ENCODE peak calls at places on chromosome 1, in five cellular contexts. One of them, this sample, is unnamed.

GRCh38 chr1:52769346-52770033 is 43.2 kb downstream of the ZYG11B start:
- DNase-seq in testis: no peak
- DNase-seq in neural progenitor cell: no peak
- DNase-seq in CD4-positive, CD25-positive, alpha-beta regulatory T cell: no peak
- DNase-seq in thoracic aorta: no peak
- DNase-seq in this sample: no peak

GRCh38 chr1:203649551-203650011 is 22.9 kb downstream of the ATP2B4 start:
- DNase-seq in testis: no peak
- DNase-seq in neural progenitor cell: no peak
- DNase-seq in CD4-positive, CD25-positive, alpha-beta regulatory T cell: peak; percentile 32
- DNase-seq in thoracic aorta: no peak
- DNase-seq in this sample: no peak

GRCh38 chr1:28887835-28888682 is 26.3 kb upstream of the EPB41 start:
- DNase-seq in testis: peak; percentile 30
- DNase-seq in neural progenitor cell: peak; percentile 53
- DNase-seq in CD4-positive, CD25-positive, alpha-beta regulatory T cell: no peak
- DNase-seq in thoracic aorta: no peak
- DNase-seq in this sample: no peak

GRCh38 chr1:63691672-63692425 is 82.0 kb upstream of the ROR1 start:
- DNase-seq in testis: peak; percentile 78
- DNase-seq in neural progenitor cell: peak; percentile 81
- DNase-seq in CD4-positive, CD25-positive, alpha-beta regulatory T cell: no peak
- DNase-seq in thoracic aorta: no peak
- DNase-seq in this sample: peak; percentile 33

GRCh38 chr1:195054217-195054687 is 1554.0 kb downstream of the KCNT2 start:
- DNase-seq in testis: no peak
- DNase-seq in neural progenitor cell: no peak
- DNase-seq in CD4-positive, CD25-positive, alpha-beta regulatory T cell: no peak
- DNase-seq in thoracic aorta: no peak
- DNase-seq in this sample: no peak

GRCh38 chr1:79617777-79618176 is 611.2 kb upstream of the ADGRL4 start:
- DNase-seq in testis: no peak
- DNase-seq in neural progenitor cell: no peak
- DNase-seq in CD4-positive, CD25-positive, alpha-beta regulatory T cell: no peak
- DNase-seq in thoracic aorta: no peak
- DNase-seq in this sample: no peak

GRCh38 chr1:48471103-48471502 is 901 bp downstream of the SPATA6 start:
- DNase-seq in testis: no peak
- DNase-seq in neural progenitor cell: no peak
- DNase-seq in CD4-positive, CD25-positive, alpha-beta regulatory T cell: no peak
- DNase-seq in thoracic aorta: no peak
- DNase-seq in this sample: no peak

GRCh38 chr1:11045428-11046269 is 1.4 kb downstream of the MASP2 start:
- DNase-seq in testis: no peak
- DNase-seq in neural progenitor cell: peak; percentile 75
- DNase-seq in CD4-positive, CD25-positive, alpha-beta regulatory T cell: no peak
- DNase-seq in thoracic aorta: no peak
- DNase-seq in this sample: no peak

GRCh38 chr1:98949166-98949565 is 55.5 kb downstream of the PLPPR5 start:
- DNase-seq in testis: no peak
- DNase-seq in neural progenitor cell: no peak
- DNase-seq in CD4-positive, CD25-positive, alpha-beta regulatory T cell: no peak
- DNase-seq in thoracic aorta: no peak
- DNase-seq in this sample: no peak

GRCh38 chr1:903721-904270 is 19.9 kb upstream of the SAMD11 start:
- DNase-seq in testis: peak; percentile 16
- DNase-seq in neural progenitor cell: peak; percentile 1
- DNase-seq in CD4-positive, CD25-positive, alpha-beta regulatory T cell: no peak
- DNase-seq in thoracic aorta: no peak
- DNase-seq in this sample: no peak

GRCh38 chr1:89532866-89533265 is 8.2 kb downstream of the LRRC8B start:
- DNase-seq in testis: no peak
- DNase-seq in neural progenitor cell: no peak
- DNase-seq in CD4-positive, CD25-positive, alpha-beta regulatory T cell: no peak
- DNase-seq in thoracic aorta: no peak
- DNase-seq in this sample: no peak

GRCh38 chr1:211210052-211210451 is 49.1 kb upstream of the RCOR3 start:
- DNase-seq in testis: no peak
- DNase-seq in neural progenitor cell: no peak
- DNase-seq in CD4-positive, CD25-positive, alpha-beta regulatory T cell: no peak
- DNase-seq in thoracic aorta: no peak
- DNase-seq in this sample: no peak

GRCh38 chr1:9671377-9672140 is 20.0 kb downstream of the PIK3CD start:
- DNase-seq in testis: no peak
- DNase-seq in neural progenitor cell: no peak
- DNase-seq in CD4-positive, CD25-positive, alpha-beta regulatory T cell: no peak
- DNase-seq in thoracic aorta: no peak
- DNase-seq in this sample: peak; percentile 81

GRCh38 chr1:165536016-165536415 is 7.8 kb upstream of the LRRC52 start:
- DNase-seq in testis: no peak
- DNase-seq in neural progenitor cell: no peak
- DNase-seq in CD4-positive, CD25-positive, alpha-beta regulatory T cell: no peak
- DNase-seq in thoracic aorta: no peak
- DNase-seq in this sample: no peak

GRCh38 chr1:119367332-119368124 is 1.1 kb upstream of the HAO2 start:
- DNase-seq in testis: no peak
- DNase-seq in neural progenitor cell: peak; percentile 50
- DNase-seq in CD4-positive, CD25-positive, alpha-beta regulatory T cell: no peak
- DNase-seq in thoracic aorta: no peak
- DNase-seq in this sample: no peak

GRCh38 chr1:5481889-5482288 is 510.3 kb downstream of the NPHP4 start:
- DNase-seq in testis: no peak
- DNase-seq in neural progenitor cell: peak; percentile 76
- DNase-seq in CD4-positive, CD25-positive, alpha-beta regulatory T cell: peak; percentile 5
- DNase-seq in thoracic aorta: no peak
- DNase-seq in this sample: no peak

GRCh38 chr1:226827458-226827857 is 43.0 kb upstream of the PSEN2 start:
- DNase-seq in testis: peak; percentile 79
- DNase-seq in neural progenitor cell: no peak
- DNase-seq in CD4-positive, CD25-positive, alpha-beta regulatory T cell: no peak
- DNase-seq in thoracic aorta: no peak
- DNase-seq in this sample: no peak

GRCh38 chr1:1354271-1355247 is 3.8 kb downstream of the MXRA8 start:
- DNase-seq in testis: no peak
- DNase-seq in neural progenitor cell: no peak
- DNase-seq in CD4-positive, CD25-positive, alpha-beta regulatory T cell: no peak
- DNase-seq in thoracic aorta: no peak
- DNase-seq in this sample: no peak

GRCh38 chr1:79364896-79365295 is 358.4 kb upstream of the ADGRL4 start:
- DNase-seq in testis: no peak
- DNase-seq in neural progenitor cell: no peak
- DNase-seq in CD4-positive, CD25-positive, alpha-beta regulatory T cell: no peak
- DNase-seq in thoracic aorta: no peak
- DNase-seq in this sample: no peak

GRCh38 chr1:190436615-190437014 is 41.0 kb downstream of the BRINP3 start:
- DNase-seq in testis: no peak
- DNase-seq in neural progenitor cell: no peak
- DNase-seq in CD4-positive, CD25-positive, alpha-beta regulatory T cell: no peak
- DNase-seq in thoracic aorta: no peak
- DNase-seq in this sample: no peak

GRCh38 chr1:99969260-99969728 is 502 bp upstream of the SLC35A3 start:
- DNase-seq in testis: no peak
- DNase-seq in neural progenitor cell: no peak
- DNase-seq in CD4-positive, CD25-positive, alpha-beta regulatory T cell: no peak
- DNase-seq in thoracic aorta: no peak
- DNase-seq in this sample: no peak

GRCh38 chr1:235984041-235984820 is 80.7 kb downstream of the NID1 start:
- DNase-seq in testis: no peak
- DNase-seq in neural progenitor cell: no peak
- DNase-seq in CD4-positive, CD25-positive, alpha-beta regulatory T cell: no peak
- DNase-seq in thoracic aorta: no peak
- DNase-seq in this sample: peak; percentile 29

GRCh38 chr1:89608627-89609338 is 24.1 kb upstream of the LRRC8C start:
- DNase-seq in testis: no peak
- DNase-seq in neural progenitor cell: no peak
- DNase-seq in CD4-positive, CD25-positive, alpha-beta regulatory T cell: peak; percentile 34
- DNase-seq in thoracic aorta: no peak
- DNase-seq in this sample: no peak

GRCh38 chr1:57910782-57911181 is 486.9 kb upstream of the DAB1 start:
- DNase-seq in testis: no peak
- DNase-seq in neural progenitor cell: no peak
- DNase-seq in CD4-positive, CD25-positive, alpha-beta regulatory T cell: no peak
- DNase-seq in thoracic aorta: no peak
- DNase-seq in this sample: no peak

GRCh38 chr1:103109291-103109920 is 1.1 kb upstream of the COL11A1 start:
- DNase-seq in testis: no peak
- DNase-seq in neural progenitor cell: peak; percentile 61
- DNase-seq in CD4-positive, CD25-positive, alpha-beta regulatory T cell: no peak
- DNase-seq in thoracic aorta: no peak
- DNase-seq in this sample: no peak

GRCh38 chr1:147515046-147515869 is 26.0 kb upstream of the BCL9 start:
- DNase-seq in testis: no peak
- DNase-seq in neural progenitor cell: no peak
- DNase-seq in CD4-positive, CD25-positive, alpha-beta regulatory T cell: no peak
- DNase-seq in thoracic aorta: no peak
- DNase-seq in this sample: peak; percentile 48

GRCh38 chr1:160865316-160865715 is 2.6 kb upstream of the CD244 start:
- DNase-seq in testis: no peak
- DNase-seq in neural progenitor cell: no peak
- DNase-seq in CD4-positive, CD25-positive, alpha-beta regulatory T cell: no peak
- DNase-seq in thoracic aorta: no peak
- DNase-seq in this sample: no peak

GRCh38 chr1:160866001-160866704 is 3.5 kb upstream of the CD244 start:
- DNase-seq in testis: no peak
- DNase-seq in neural progenitor cell: no peak
- DNase-seq in CD4-positive, CD25-positive, alpha-beta regulatory T cell: no peak
- DNase-seq in thoracic aorta: no peak
- DNase-seq in this sample: no peak

GRCh38 chr1:160868141-160868540 is 5.5 kb upstream of the CD244 start:
- DNase-seq in testis: no peak
- DNase-seq in neural progenitor cell: no peak
- DNase-seq in CD4-positive, CD25-positive, alpha-beta regulatory T cell: no peak
- DNase-seq in thoracic aorta: no peak
- DNase-seq in this sample: no peak

GRCh38 chr1:160864173-160864572 is 1.5 kb upstream of the CD244 start:
- DNase-seq in testis: no peak
- DNase-seq in neural progenitor cell: no peak
- DNase-seq in CD4-positive, CD25-positive, alpha-beta regulatory T cell: no peak
- DNase-seq in thoracic aorta: no peak
- DNase-seq in this sample: no peak

GRCh38 chr1:160866861-160867260 is 4.2 kb upstream of the CD244 start:
- DNase-seq in testis: no peak
- DNase-seq in neural progenitor cell: no peak
- DNase-seq in CD4-positive, CD25-positive, alpha-beta regulatory T cell: no peak
- DNase-seq in thoracic aorta: no peak
- DNase-seq in this sample: no peak
- H3K27ac ChIP-seq in testis: no peak overlapping the region
- H3K27ac ChIP-seq in neural progenitor cell: no peak overlapping the region
- H3K27ac ChIP-seq in CD4-positive, CD25-positive, alpha-beta regulatory T cell: no peak overlapping the region
- H3K27ac ChIP-seq in thoracic aorta: no peak overlapping the region
- H3K27ac ChIP-seq in this sample: no peak overlapping the region

DNA sequence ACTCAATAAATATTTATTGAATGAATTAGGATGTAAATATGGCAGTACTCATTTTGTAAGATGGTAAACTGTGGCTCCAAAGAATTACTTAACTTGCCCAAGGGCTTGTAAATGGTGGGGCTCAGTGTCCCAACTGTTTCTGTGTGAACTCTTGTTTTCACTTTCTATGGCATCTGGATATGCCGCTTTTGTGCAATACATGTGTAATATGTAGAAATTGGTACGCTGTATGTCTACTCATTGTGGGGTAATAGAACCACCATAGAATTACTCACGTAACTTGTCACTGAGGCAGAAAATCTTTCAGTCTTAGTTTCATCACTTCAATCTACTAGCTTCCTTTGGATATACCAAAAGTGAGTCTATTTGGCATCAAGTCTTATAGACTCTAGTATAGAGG is 977 bp downstream of the PRPF3 start:
- DNase-seq in testis: no peak
- DNase-seq in neural progenitor cell: no peak
- DNase-seq in CD4-positive, CD25-positive, alpha-beta regulatory T cell: no peak
- DNase-seq in thoracic aorta: no peak
- DNase-seq in this sample: no peak
- H3K27ac ChIP-seq in testis: peak overlapping the region; percentile 80
- H3K27ac ChIP-seq in neural progenitor cell: no peak overlapping the region
- H3K27ac ChIP-seq in CD4-positive, CD25-positive, alpha-beta regulatory T cell: peak overlapping the region; percentile 85
- H3K27ac ChIP-seq in thoracic aorta: peak overlapping the region; percentile 78
- H3K27ac ChIP-seq in this sample: peak overlapping the region; percentile 82

GRCh38 chr1:151972533-151973270 is 21.0 kb downstream of the S100A10 start:
- DNase-seq in testis: peak; percentile 50
- DNase-seq in neural progenitor cell: peak; percentile 22
- DNase-seq in CD4-positive, CD25-positive, alpha-beta regulatory T cell: no peak
- DNase-seq in thoracic aorta: no peak
- DNase-seq in this sample: no peak
- H3K27ac ChIP-seq in testis: no peak overlapping the region
- H3K27ac ChIP-seq in neural progenitor cell: no peak overlapping the region
- H3K27ac ChIP-seq in CD4-positive, CD25-positive, alpha-beta regulatory T cell: no peak overlapping the region
- H3K27ac ChIP-seq in thoracic aorta: no peak overlapping the region
- H3K27ac ChIP-seq in this sample: peak overlapping the region; percentile 47

GRCh38 chr1:212295579-212295978 is 10.4 kb downstream of the PPP2R5A start:
- DNase-seq in testis: no peak
- DNase-seq in neural progenitor cell: no peak
- DNase-seq in CD4-positive, CD25-positive, alpha-beta regulatory T cell: no peak
- DNase-seq in thoracic aorta: no peak
- DNase-seq in this sample: no peak

GRCh38 chr1:212294983-212295382 is 9.8 kb downstream of the PPP2R5A start:
- DNase-seq in testis: no peak
- DNase-seq in neural progenitor cell: no peak
- DNase-seq in CD4-positive, CD25-positive, alpha-beta regulatory T cell: no peak
- DNase-seq in thoracic aorta: no peak
- DNase-seq in this sample: no peak

GRCh38 chr1:212292250-212292924 is 7.2 kb downstream of the PPP2R5A start:
- DNase-seq in testis: no peak
- DNase-seq in neural progenitor cell: no peak
- DNase-seq in CD4-positive, CD25-positive, alpha-beta regulatory T cell: no peak
- DNase-seq in thoracic aorta: no peak
- DNase-seq in this sample: no peak

GRCh38 chr1:212291505-212292134 is 6.4 kb downstream of the PPP2R5A start:
- DNase-seq in testis: no peak
- DNase-seq in neural progenitor cell: peak; percentile 80
- DNase-seq in CD4-positive, CD25-positive, alpha-beta regulatory T cell: no peak
- DNase-seq in thoracic aorta: no peak
- DNase-seq in this sample: no peak

GRCh38 chr1:212293579-212293978 is 8.4 kb downstream of the PPP2R5A start:
- DNase-seq in testis: no peak
- DNase-seq in neural progenitor cell: no peak
- DNase-seq in CD4-positive, CD25-positive, alpha-beta regulatory T cell: no peak
- DNase-seq in thoracic aorta: no peak
- DNase-seq in this sample: no peak
- H3K27ac ChIP-seq in testis: no peak overlapping the region
- H3K27ac ChIP-seq in neural progenitor cell: no peak overlapping the region
- H3K27ac ChIP-seq in CD4-positive, CD25-positive, alpha-beta regulatory T cell: no peak overlapping the region
- H3K27ac ChIP-seq in thoracic aorta: no peak overlapping the region
- H3K27ac ChIP-seq in this sample: no peak overlapping the region

DNA sequence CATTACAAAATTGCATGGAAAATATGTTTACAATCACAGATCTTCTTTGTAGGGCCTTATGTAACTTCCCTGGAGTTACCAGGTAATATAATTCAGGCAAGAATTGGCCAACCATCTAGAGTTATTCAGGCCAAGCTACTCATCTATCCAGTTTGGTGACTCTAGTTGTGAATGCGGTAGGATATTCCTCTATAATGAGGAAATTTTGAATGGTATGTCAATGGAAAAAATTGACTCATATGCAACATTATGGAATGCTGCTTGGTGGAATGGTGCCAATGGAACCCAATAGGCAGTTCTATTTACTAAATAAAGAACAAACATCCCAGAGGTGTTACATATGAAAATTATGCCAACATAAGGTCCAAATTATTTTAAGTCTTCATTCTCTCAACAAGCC is 5.6 kb upstream of the TNFSF18 start:
- DNase-seq in testis: no peak
- DNase-seq in neural progenitor cell: no peak
- DNase-seq in CD4-positive, CD25-positive, alpha-beta regulatory T cell: no peak
- DNase-seq in thoracic aorta: no peak
- DNase-seq in this sample: no peak
- H3K27ac ChIP-seq in testis: no peak overlapping the region
- H3K27ac ChIP-seq in neural progenitor cell: no peak overlapping the region
- H3K27ac ChIP-seq in CD4-positive, CD25-positive, alpha-beta regulatory T cell: no peak overlapping the region
- H3K27ac ChIP-seq in thoracic aorta: no peak overlapping the region
- H3K27ac ChIP-seq in this sample: peak overlapping the region; percentile 25